ENCODE peak calls at places on chromosomes 4 and X, in six cellular contexts. One of them, this sample, is unnamed.

GRCh38 chrX:16316336-16316735 is 149.1 kb downstream of the MAGEB17 start:
- DNase-seq in IMR-90: no peak
- DNase-seq in mammary epithelial cell: no peak
- DNase-seq in neuronal stem cell: no peak
- DNase-seq in kidney: no peak
- DNase-seq in mesendoderm: no peak
- DNase-seq in this sample: no peak

GRCh38 chr4:88697588-88698329 is at the start of gene NAP1L5:
- DNase-seq in IMR-90: peak
- DNase-seq in mammary epithelial cell: peak
- DNase-seq in neuronal stem cell: no peak
- DNase-seq in kidney: peak
- DNase-seq in mesendoderm: peak
- DNase-seq in this sample: peak

GRCh38 chrX:13685126-13685763 is 3.7 kb upstream of the RAB9A start:
- DNase-seq in IMR-90: peak
- DNase-seq in mammary epithelial cell: peak
- DNase-seq in neuronal stem cell: no peak
- DNase-seq in kidney: no peak
- DNase-seq in mesendoderm: no peak
- DNase-seq in this sample: no peak

GRCh38 chrX:129654652-129655546 is at the start of gene APLN:
- DNase-seq in IMR-90: peak
- DNase-seq in mammary epithelial cell: peak
- DNase-seq in neuronal stem cell: peak
- DNase-seq in kidney: peak
- DNase-seq in mesendoderm: peak
- DNase-seq in this sample: peak

GRCh38 chr4:151962138-151962845 is 201.5 kb upstream of the GATB start:
- DNase-seq in IMR-90: no peak
- DNase-seq in mammary epithelial cell: peak
- DNase-seq in neuronal stem cell: no peak
- DNase-seq in kidney: no peak
- DNase-seq in mesendoderm: no peak
- DNase-seq in this sample: no peak

GRCh38 chr4:4472344-4472958 is 69.4 kb downstream of the STX18 start:
- DNase-seq in IMR-90: peak
- DNase-seq in mammary epithelial cell: no peak
- DNase-seq in neuronal stem cell: no peak
- DNase-seq in kidney: no peak
- DNase-seq in mesendoderm: no peak
- DNase-seq in this sample: no peak

GRCh38 chr4:151321586-151321985 is 3.8 kb downstream of the SH3D19 start:
- DNase-seq in IMR-90: no peak
- DNase-seq in mammary epithelial cell: no peak
- DNase-seq in neuronal stem cell: no peak
- DNase-seq in kidney: no peak
- DNase-seq in mesendoderm: no peak
- DNase-seq in this sample: peak

GRCh38 chrX:129876734-129877395 is 29.1 kb upstream of the UTP14A start:
- DNase-seq in IMR-90: peak
- DNase-seq in mammary epithelial cell: peak
- DNase-seq in neuronal stem cell: no peak
- DNase-seq in kidney: no peak
- DNase-seq in mesendoderm: peak
- DNase-seq in this sample: peak

DNA sequence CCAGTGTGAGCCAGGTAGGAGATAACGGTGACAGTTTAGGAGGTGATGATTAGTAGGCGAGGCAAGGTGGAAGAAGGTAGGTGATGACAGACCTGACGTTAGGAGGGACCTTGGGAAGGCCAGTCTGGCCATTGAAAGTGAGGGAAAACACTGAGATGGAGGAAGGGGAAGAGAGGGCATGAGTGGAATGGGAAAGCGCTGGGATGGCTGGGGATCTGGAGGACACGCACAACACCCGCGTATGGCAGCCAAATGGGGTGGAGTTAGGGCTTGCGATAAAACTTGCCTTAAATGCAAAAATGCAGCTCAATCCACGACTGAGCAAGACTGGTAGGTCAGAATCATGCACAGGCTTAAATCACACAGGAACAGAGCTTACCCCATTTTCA is 598 bp upstream of the CDKL2 start:
- DNase-seq in IMR-90: no peak
- DNase-seq in mammary epithelial cell: no peak
- DNase-seq in neuronal stem cell: no peak
- DNase-seq in kidney: no peak
- DNase-seq in mesendoderm: no peak
- DNase-seq in this sample: no peak
- H3K9ac ChIP-seq in IMR-90: no peak
- H3K9ac ChIP-seq in mammary epithelial cell: peak
- H3K9ac ChIP-seq in neuronal stem cell: peak
- H3K9ac ChIP-seq in kidney: peak
- H3K9ac ChIP-seq in mesendoderm: peak
- H3K9ac ChIP-seq in this sample: no peak

GRCh38 chr4:140048419-140049022 is 105.5 kb downstream of the MAML3 start:
- DNase-seq in IMR-90: no peak
- DNase-seq in mammary epithelial cell: no peak
- DNase-seq in neuronal stem cell: no peak
- DNase-seq in kidney: no peak
- DNase-seq in mesendoderm: no peak
- DNase-seq in this sample: no peak

GRCh38 chr4:140052050-140052449 is 101.9 kb downstream of the MAML3 start:
- DNase-seq in IMR-90: peak
- DNase-seq in mammary epithelial cell: peak
- DNase-seq in neuronal stem cell: no peak
- DNase-seq in kidney: no peak
- DNase-seq in mesendoderm: peak
- DNase-seq in this sample: no peak

GRCh38 chr4:140049024-140049923 is 104.7 kb downstream of the MAML3 start:
- DNase-seq in IMR-90: peak
- DNase-seq in mammary epithelial cell: peak
- DNase-seq in neuronal stem cell: peak
- DNase-seq in kidney: no peak
- DNase-seq in mesendoderm: peak
- DNase-seq in this sample: peak

GRCh38 chr4:140047781-140048180 is 106.2 kb downstream of the MAML3 start:
- DNase-seq in IMR-90: no peak
- DNase-seq in mammary epithelial cell: no peak
- DNase-seq in neuronal stem cell: no peak
- DNase-seq in kidney: no peak
- DNase-seq in mesendoderm: no peak
- DNase-seq in this sample: no peak

GRCh38 chr4:140049924-140050681 is 103.9 kb downstream of the MAML3 start:
- DNase-seq in IMR-90: peak
- DNase-seq in mammary epithelial cell: no peak
- DNase-seq in neuronal stem cell: no peak
- DNase-seq in kidney: no peak
- DNase-seq in mesendoderm: peak
- DNase-seq in this sample: no peak
- H3K9ac ChIP-seq in IMR-90: no peak
- H3K9ac ChIP-seq in mammary epithelial cell: no peak
- H3K9ac ChIP-seq in neuronal stem cell: no peak
- H3K9ac ChIP-seq in kidney: peak
- H3K9ac ChIP-seq in mesendoderm: no peak
- H3K9ac ChIP-seq in this sample: no peak

DNA sequence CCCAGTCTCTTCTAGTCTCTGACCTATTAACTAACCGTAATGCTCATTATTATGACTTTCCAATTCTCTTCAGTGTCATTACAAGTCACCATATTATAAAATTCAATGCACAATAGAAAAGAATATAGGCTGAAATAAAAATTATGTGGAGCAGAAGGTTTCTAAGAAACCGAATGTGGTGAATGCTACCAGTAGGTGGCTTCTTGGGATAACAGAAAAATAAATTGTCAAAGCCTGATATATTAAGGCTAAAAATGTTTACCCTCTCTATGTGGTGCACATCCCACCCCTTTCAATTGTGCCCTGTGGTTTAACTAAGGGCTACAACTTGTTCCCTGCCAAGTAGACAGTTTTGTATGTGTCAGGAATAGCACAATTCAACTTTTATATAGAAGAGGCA is 624.6 kb upstream of the TECRL start:
- DNase-seq in IMR-90: no peak
- DNase-seq in mammary epithelial cell: no peak
- DNase-seq in neuronal stem cell: no peak
- DNase-seq in kidney: no peak
- DNase-seq in mesendoderm: no peak
- DNase-seq in this sample: no peak
- H3K9ac ChIP-seq in IMR-90: no peak
- H3K9ac ChIP-seq in mammary epithelial cell: no peak
- H3K9ac ChIP-seq in neuronal stem cell: no peak
- H3K9ac ChIP-seq in kidney: no peak
- H3K9ac ChIP-seq in mesendoderm: no peak
- H3K9ac ChIP-seq in this sample: no peak

GRCh38 chr4:126630171-126630570 is 1002.6 kb upstream of the INTU start:
- DNase-seq in IMR-90: no peak
- DNase-seq in mammary epithelial cell: no peak
- DNase-seq in neuronal stem cell: no peak
- DNase-seq in kidney: no peak
- DNase-seq in mesendoderm: no peak
- DNase-seq in this sample: no peak
- H3K9ac ChIP-seq in IMR-90: no peak
- H3K9ac ChIP-seq in mammary epithelial cell: no peak
- H3K9ac ChIP-seq in neuronal stem cell: no peak
- H3K9ac ChIP-seq in kidney: no peak
- H3K9ac ChIP-seq in mesendoderm: no peak
- H3K9ac ChIP-seq in this sample: no peak

DNA sequence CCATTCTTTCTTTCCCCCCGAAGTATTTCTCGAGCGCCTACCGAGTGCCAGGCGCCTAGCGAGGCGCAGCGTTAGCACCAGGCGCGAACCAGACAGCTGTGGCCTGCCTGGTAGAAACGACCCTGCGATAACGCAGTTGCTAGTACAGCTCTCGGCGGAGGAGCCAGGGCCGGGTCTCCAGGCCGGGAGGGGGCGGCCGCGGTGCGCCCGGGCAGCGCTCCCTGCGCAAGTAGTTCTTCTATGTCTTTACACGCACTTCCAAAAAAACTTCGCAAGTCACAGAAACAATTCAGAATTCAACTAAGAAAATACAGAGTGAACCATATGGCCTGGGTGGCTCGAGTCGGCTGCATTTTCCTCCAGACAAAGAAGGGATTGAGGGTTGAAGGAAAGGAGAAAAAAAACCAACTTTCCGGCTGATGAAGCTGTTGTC is 7.0 kb upstream of the NEUROG2 start:
- DNase-seq in IMR-90: peak
- DNase-seq in mammary epithelial cell: peak
- DNase-seq in neuronal stem cell: peak
- DNase-seq in kidney: no peak
- DNase-seq in mesendoderm: peak
- DNase-seq in this sample: peak
- H3K9ac ChIP-seq in IMR-90: no peak
- H3K9ac ChIP-seq in mammary epithelial cell: no peak
- H3K9ac ChIP-seq in neuronal stem cell: no peak
- H3K9ac ChIP-seq in kidney: no peak
- H3K9ac ChIP-seq in mesendoderm: peak
- H3K9ac ChIP-seq in this sample: no peak

DNA sequence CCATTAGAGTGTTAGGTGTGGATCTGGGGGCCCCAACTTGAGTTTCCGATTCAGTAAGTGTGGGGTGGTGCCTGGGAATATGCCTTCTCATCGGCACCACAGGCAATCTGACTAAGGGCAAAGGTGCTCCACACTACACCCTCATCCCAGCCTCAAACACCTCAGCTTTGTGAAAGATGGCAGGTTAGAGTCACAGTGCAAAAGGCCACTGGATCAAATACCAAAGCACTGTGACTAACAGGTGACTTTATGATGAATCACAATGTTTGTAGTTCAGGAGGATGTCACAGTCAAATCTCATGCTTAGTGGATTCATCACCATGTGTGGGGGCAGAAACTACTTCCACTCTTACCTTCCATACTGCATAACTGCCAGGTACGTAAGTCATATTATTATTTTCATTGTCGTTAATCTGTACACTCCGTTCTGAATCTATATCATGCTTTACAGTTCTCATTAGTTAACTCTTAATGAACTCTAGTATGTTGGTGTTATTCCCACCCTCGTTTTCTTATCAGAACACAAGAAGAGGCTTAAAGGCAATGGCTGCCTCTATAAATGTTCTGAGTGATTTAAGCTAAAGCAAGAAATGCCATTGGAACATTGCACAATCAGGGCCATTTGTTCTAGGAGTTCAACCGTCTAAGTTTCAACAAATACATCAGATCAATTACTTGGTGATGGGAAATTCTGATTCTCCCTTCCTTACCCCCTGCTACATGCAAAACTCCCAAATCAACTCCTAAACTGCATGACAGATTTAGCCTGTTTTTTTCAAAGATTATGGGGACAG is 50.2 kb downstream of the PRKG2 start:
- DNase-seq in IMR-90: peak
- DNase-seq in mammary epithelial cell: peak
- DNase-seq in neuronal stem cell: no peak
- DNase-seq in kidney: no peak
- DNase-seq in mesendoderm: no peak
- DNase-seq in this sample: peak
- H3K9ac ChIP-seq in IMR-90: no peak
- H3K9ac ChIP-seq in mammary epithelial cell: no peak
- H3K9ac ChIP-seq in neuronal stem cell: no peak
- H3K9ac ChIP-seq in kidney: no peak
- H3K9ac ChIP-seq in mesendoderm: no peak
- H3K9ac ChIP-seq in this sample: peak

GRCh38 chr4:73731968-73732610 is 8.3 kb upstream of the CXCL8 start:
- DNase-seq in IMR-90: no peak
- DNase-seq in mammary epithelial cell: no peak
- DNase-seq in neuronal stem cell: no peak
- DNase-seq in kidney: no peak
- DNase-seq in mesendoderm: no peak
- DNase-seq in this sample: peak

GRCh38 chr4:73730854-73731253 is 9.5 kb upstream of the CXCL8 start:
- DNase-seq in IMR-90: no peak
- DNase-seq in mammary epithelial cell: no peak
- DNase-seq in neuronal stem cell: no peak
- DNase-seq in kidney: no peak
- DNase-seq in mesendoderm: no peak
- DNase-seq in this sample: no peak

GRCh38 chr4:73735231-73735630 is 5.1 kb upstream of the CXCL8 start:
- DNase-seq in IMR-90: peak
- DNase-seq in mammary epithelial cell: peak
- DNase-seq in neuronal stem cell: no peak
- DNase-seq in kidney: no peak
- DNase-seq in mesendoderm: no peak
- DNase-seq in this sample: no peak

GRCh38 chr4:73734405-73735070 is 5.8 kb upstream of the CXCL8 start:
- DNase-seq in IMR-90: peak
- DNase-seq in mammary epithelial cell: peak
- DNase-seq in neuronal stem cell: no peak
- DNase-seq in kidney: no peak
- DNase-seq in mesendoderm: no peak
- DNase-seq in this sample: no peak

GRCh38 chr4:73732759-73733431 is 7.5 kb upstream of the CXCL8 start:
- DNase-seq in IMR-90: no peak
- DNase-seq in mammary epithelial cell: no peak
- DNase-seq in neuronal stem cell: no peak
- DNase-seq in kidney: no peak
- DNase-seq in mesendoderm: no peak
- DNase-seq in this sample: no peak
- H3K9ac ChIP-seq in IMR-90: no peak
- H3K9ac ChIP-seq in mammary epithelial cell: no peak
- H3K9ac ChIP-seq in neuronal stem cell: no peak
- H3K9ac ChIP-seq in kidney: no peak
- H3K9ac ChIP-seq in mesendoderm: no peak
- H3K9ac ChIP-seq in this sample: no peak

GRCh38 chrX:134545524-134545923 is 85.6 kb downstream of the HPRT1 start:
- DNase-seq in IMR-90: no peak
- DNase-seq in mammary epithelial cell: no peak
- DNase-seq in neuronal stem cell: no peak
- DNase-seq in kidney: peak
- DNase-seq in mesendoderm: peak
- DNase-seq in this sample: no peak
- H3K9ac ChIP-seq in IMR-90: no peak
- H3K9ac ChIP-seq in mammary epithelial cell: no peak
- H3K9ac ChIP-seq in neuronal stem cell: no peak
- H3K9ac ChIP-seq in kidney: no peak
- H3K9ac ChIP-seq in mesendoderm: no peak
- H3K9ac ChIP-seq in this sample: no peak